ENCODE peak calls at places on chromosome 12, in four cellular contexts. I is aorta; K is activated CD4-positive, alpha-beta T cell treated with anti-CD3 and anti-CD28 coated beads for 36 hours; A is GM12865. Z is an unnamed sample.

GRCh38 chr12:63811755-63812154 is 32.0 kb downstream of the RXYLT1 start:
- DNase-seq in I (no peak), K (no peak), A (no peak), Z (no peak)

GRCh38 chr12:84315926-84316325 is 596.7 kb downstream of the SLC6A15 start:
- DNase-seq in I (no peak), K (no peak), A (no peak), Z (no peak)

GRCh38 chr12:109088818-109089217 is 4.5 kb downstream of the ALKBH2 start:
- DNase-seq in I (no peak), K (no peak), A (no peak), Z (no peak)

GRCh38 chr12:124464062-124464461 is 103.3 kb downstream of the NCOR2 start:
- DNase-seq in I (no peak), K (no peak), A (no peak), Z (no peak)

GRCh38 chr12:58905422-58905821 is 14.9 kb downstream of the LRIG3 start:
- DNase-seq in I (no peak), K (no peak), A (no peak), Z (no peak)

GRCh38 chr12:124762384-124762783 is 101.3 kb downstream of the SCARB1 start:
- DNase-seq in I (no peak), K (no peak), A (no peak), Z (no peak)

GRCh38 chr12:21666722-21667121 is 9.1 kb upstream of the LDHB start:
- DNase-seq in I (no peak), K (no peak), A (no peak), Z (no peak)

GRCh38 chr12:126051611-126052107 is 986.4 kb downstream of the AACS start:
- DNase-seq in I (no peak), K (no peak), A (no peak), Z (no peak)

GRCh38 chr12:75505706-75506312 is 5.6 kb downstream of the KRR1 start:
- DNase-seq in I (no peak), K (no peak), A (peak), Z (no peak)

GRCh38 chr12:22283006-22283506 is 51.5 kb downstream of the ST8SIA1 start:
- DNase-seq in I (peak), K (no peak), A (no peak), Z (no peak)

GRCh38 chr12:68364893-68365725 is 32.9 kb upstream of the MDM1 start:
- DNase-seq in I (peak), K (peak), A (peak), Z (no peak)

GRCh38 chr12:123992118-123992825 is 19.3 kb downstream of the ZNF664 start:
- DNase-seq in I (no peak), K (no peak), A (no peak), Z (no peak)

GRCh38 chr12:5432011-5432400 is at the start of gene NTF3:
- DNase-seq in I (peak), K (peak), A (no peak), Z (no peak)

GRCh38 chr12:47391566-47391965 is 311.8 kb upstream of the AMIGO2 start:
- DNase-seq in I (no peak), K (peak), A (peak), Z (no peak)

GRCh38 chr12:11650279-11650696 is 814 bp downstream of the ETV6 start:
- DNase-seq in I (peak), K (no peak), A (no peak), Z (no peak)